ENCODE peak calls at places on chromosomes 16 and 17, in seven cellular contexts. V is GM12878, Y is H1, A is K562, Q is SK-N-SH, L is HepG2, X is HCT116. H is an unnamed sample.

GRCh38 chr16:72014675-72015074 is 6.1 kb downstream of the DHODH start:
- DNase-seq in V (no peak), Y (no peak), A (no peak), Q (no peak), L (no peak), X (no peak), H (no peak)

GRCh38 chr17:4953461-4953961 is 2.6 kb downstream of the ENO3 start:
- DNase-seq in V (no peak), Y (no peak), A (no peak), Q (no peak), L (no peak), X (no peak), H (no peak)

GRCh38 chr16:67526149-67526732 is 2.4 kb upstream of the RIPOR1 start:
- DNase-seq in V (no peak), Y (no peak), A (peak; percentile 47), Q (no peak), L (no peak), X (no peak), H (no peak)

GRCh38 chr17:13086142-13086769 is 68.4 kb upstream of the ELAC2 start:
- DNase-seq in V (no peak), Y (no peak), A (no peak), Q (no peak), L (no peak), X (no peak), H (no peak)

GRCh38 chr17:67605259-67605912 is 112.3 kb upstream of the NOL11 start:
- DNase-seq in V (no peak), Y (no peak), A (no peak), Q (peak; percentile 77), L (no peak), X (no peak), H (no peak)

GRCh38 chr17:62703776-62704380 is 76.4 kb downstream of the MRC2 start:
- DNase-seq in V (no peak), Y (no peak), A (peak; percentile 84), Q (peak; percentile 96), L (no peak), X (no peak), H (peak; percentile 40)

GRCh38 chr16:67571981-67572431 is 9.7 kb downstream of the CTCF start:
- DNase-seq in V (no peak), Y (no peak), A (no peak), Q (no peak), L (no peak), X (no peak), H (no peak)

GRCh38 chr17:61466246-61466645 is 14.0 kb downstream of the TBX4 start:
- DNase-seq in V (no peak), Y (no peak), A (no peak), Q (no peak), L (no peak), X (no peak), H (no peak)

GRCh38 chr16:84266451-84266850 is 26.6 kb upstream of the KCNG4 start:
- DNase-seq in V (peak; percentile 21), Y (no peak), A (peak; percentile 91), Q (peak; percentile 85), L (peak; percentile 90), X (peak; percentile 93), H (peak; percentile 75)

GRCh38 chr17:82629748-82630147 is 18.5 kb downstream of the WDR45B start:
- DNase-seq in V (no peak), Y (no peak), A (no peak), Q (no peak), L (no peak), X (no peak), H (no peak)

GRCh38 chr16:57013268-57013667 is 23.9 kb downstream of the NLRC5 start:
- DNase-seq in V (no peak), Y (no peak), A (no peak), Q (no peak), L (no peak), X (no peak), H (no peak)

GRCh38 chr17:43360376-43360738 is 38.4 kb upstream of the ARL4D start:
- DNase-seq in V (no peak), Y (no peak), A (no peak), Q (peak; percentile 44), L (peak; percentile 73), X (no peak), H (no peak)

GRCh38 chr17:14268264-14268663 is 31.6 kb upstream of the CDRT15 start:
- DNase-seq in V (no peak), Y (no peak), A (no peak), Q (no peak), L (peak; percentile 50), X (no peak), H (no peak)

GRCh38 chr16:149024-149675 is 3.3 kb upstream of the HBZ start:
- DNase-seq in V (no peak), Y (no peak), A (no peak), Q (peak; percentile 75), L (no peak), X (no peak), H (no peak)

GRCh38 chr17:12463102-12463501 is 202.6 kb upstream of the MYOCD start:
- DNase-seq in V (no peak), Y (no peak), A (no peak), Q (no peak), L (no peak), X (no peak), H (no peak)

GRCh38 chr17:78192616-78193015 is 5.5 kb downstream of the AFMID start:
- DNase-seq in V (no peak), Y (no peak), A (no peak), Q (no peak), L (no peak), X (no peak), H (no peak)

GRCh38 chr17:47192549-47192948 is 3.5 kb upstream of the CDC27 start:
- DNase-seq in V (peak; percentile 83), Y (no peak), A (no peak), Q (no peak), L (no peak), X (no peak), H (no peak)

GRCh38 chr16:71311553-71312158 is 22.5 kb upstream of the CMTR2 start:
- DNase-seq in V (no peak), Y (peak; percentile 15), A (peak; percentile 53), Q (peak; percentile 61), L (peak; percentile 54), X (no peak), H (peak; percentile 55)

GRCh38 chr16:70736454-70737376 is 50.9 kb upstream of the MTSS2 start:
- DNase-seq in V (no peak), Y (no peak), A (no peak), Q (no peak), L (no peak), X (no peak), H (no peak)

GRCh38 chr16:75584108-75584507 is 17.9 kb downstream of the GABARAPL2 start:
- DNase-seq in V (no peak), Y (no peak), A (no peak), Q (no peak), L (no peak), X (no peak), H (no peak)

GRCh38 chr17:59899099-59899498 is 6.2 kb downstream of the RPS6KB1 start:
- DNase-seq in V (no peak), Y (no peak), A (no peak), Q (no peak), L (no peak), X (no peak), H (no peak)

GRCh38 chr16:54526916-54527315 is 240.3 kb upstream of the IRX3 start:
- DNase-seq in V (no peak), Y (no peak), A (no peak), Q (no peak), L (no peak), X (no peak), H (no peak)

GRCh38 chr16:12601290-12601900 is 202.3 kb downstream of the CPPED1 start:
- DNase-seq in V (no peak), Y (no peak), A (no peak), Q (no peak), L (no peak), X (no peak), H (no peak)

GRCh38 chr17:12613566-12613965 is 52.1 kb upstream of the MYOCD start:
- DNase-seq in V (no peak), Y (no peak), A (no peak), Q (no peak), L (no peak), X (no peak), H (no peak)

GRCh38 chr17:66459811-66460270 is 157.4 kb downstream of the PRKCA start:
- DNase-seq in V (no peak), Y (no peak), A (no peak), Q (no peak), L (peak; percentile 95), X (peak; percentile 77), H (no peak)

GRCh38 chr16:55622930-55623561 is 32.7 kb upstream of the SLC6A2 start:
- DNase-seq in V (no peak), Y (peak; percentile 41), A (peak; percentile 65), Q (peak; percentile 30), L (peak; percentile 100), X (peak; percentile 15), H (peak; percentile 62)

GRCh38 chr16:27177031-27177774 is 26.1 kb upstream of the KDM8 start:
- DNase-seq in V (no peak), Y (no peak), A (no peak), Q (no peak), L (no peak), X (no peak), H (no peak)

GRCh38 chr16:27179500-27180072 is 23.7 kb upstream of the KDM8 start:
- DNase-seq in V (peak; percentile 55), Y (peak; percentile 50), A (peak; percentile 86), Q (peak; percentile 77), L (peak; percentile 72), X (peak; percentile 58), H (peak; percentile 68)

GRCh38 chr16:27175888-27176287 is 27.4 kb upstream of the KDM8 start:
- DNase-seq in V (no peak), Y (no peak), A (peak; percentile 55), Q (no peak), L (no peak), X (no peak), H (no peak)

GRCh38 chr16:27181020-27181419 is 22.3 kb upstream of the KDM8 start:
- DNase-seq in V (no peak), Y (no peak), A (no peak), Q (peak; percentile 16), L (no peak), X (no peak), H (no peak)
- TF ChIP-seq YY1 in V (no peak), Y (no peak), A (no peak), Q (no peak), L (no peak), X (no peak), H (no peak)

GRCh38 chr17:38800237-38800760 is 943 bp upstream of the PIP4K2B start:
- DNase-seq in V (no peak), Y (no peak), A (no peak), Q (no peak), L (no peak), X (no peak), H (no peak)
- H3K9ac ChIP-seq in V (peak overlapping the region; percentile 89), Y (no peak overlapping the region), A (peak overlapping the region; percentile 93), Q (peak overlapping the region; percentile 98), L (peak overlapping the region; percentile 99), X (peak overlapping the region; percentile 79), H (peak overlapping the region; percentile 15)

DNA sequence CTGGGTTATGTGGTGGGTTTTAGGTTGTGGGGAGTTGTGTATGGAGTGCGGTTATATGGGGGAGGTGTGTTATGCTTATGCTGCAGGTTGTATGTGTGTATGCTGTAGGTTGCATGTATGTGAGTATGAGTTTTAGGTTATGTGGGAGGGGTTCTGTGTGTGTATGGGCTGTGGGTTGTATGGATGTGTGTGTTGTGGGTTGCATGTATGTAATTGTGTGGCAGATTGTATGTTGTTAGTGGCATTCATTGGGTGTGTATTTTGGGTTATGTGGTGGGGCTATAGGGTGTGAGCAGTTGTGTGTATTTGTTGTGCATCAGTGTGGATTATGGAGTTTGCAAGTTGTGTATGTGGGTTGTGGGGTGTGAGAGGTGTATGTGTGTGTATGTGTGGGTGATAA is 277.4 kb downstream of the NPIPA8 start:
- DNase-seq in V (no peak), Y (no peak), A (no peak), Q (no peak), L (no peak), X (no peak), H (no peak)
- H3K4me1 ChIP-seq in V (no peaks in the 10 kb centered on the region), Y (no peaks in the 10 kb centered on the region), A (no peaks in the 10 kb centered on the region), Q (no peaks in the 10 kb centered on the region), L (no peaks in the 10 kb centered on the region), X (no peaks in the 10 kb centered on the region), H (no peaks in the 10 kb centered on the region)

GRCh38 chr16:89826531-89827382 is 1.5 kb upstream of the SPIRE2 start:
- DNase-seq in V (no peak), Y (no peak), A (no peak), Q (no peak), L (no peak), X (no peak), H (no peak)
- TF ChIP-seq YY1 in V (no peak), Y (no peak), A (no peak), Q (no peak), L (no peak), X (no peak), H (no peak)

H was measured in NT2/D1.